ENCODE peak calls at places on chromosomes 2 and 18, in nine cellular contexts. Q is NCI-H1105 treated with DMSO at 0.1 percent for 48 hours; T is GM12864; Y is activated T-helper 1 cell treated with anti-CD3 and anti-CD28 coated beads, Interleukin-12 subunit alpha, Interleukin-12 subunit beta, Interleukin-2, Interleukin-4 antibody, amounts not matched to agents 30 ng/mL and 10 ng/mL and 1 ng/mL, durations not matched to agents 14 hours and 24 hours and 36 hours; A is NCI-H1092 treated with DMSO at 0.1 percent for 48 hours; R is NCI-H510A treated with DMSO at 0.1 percent for 48 hours; N is brain microvascular endothelial cell; O is nephron progenitor cell; U is activated naive CD4-positive, alpha-beta T cell treated with anti-CD3 and anti-CD28 coated beads, Interleukin-2, amount 10 ng/mL, durations not matched to agents 7 days and 5 days. D is an unnamed sample.

GRCh38 chr2:54560146-54560881 is 104.2 kb downstream of the SPTBN1 start:
- DNase-seq in Q (no peak), T (no peak), Y (peak), A (no peak), R (no peak), N (no peak), O (peak), U (peak), D (peak)

GRCh38 chr18:33761363-33761762 is 183.3 kb downstream of the ASXL3 start:
- DNase-seq in Q (peak), T (no peak), Y (no peak), A (no peak), R (peak), N (peak), O (no peak), U (no peak), D (no peak)

GRCh38 chr2:172943992-172944793 is 131.5 kb upstream of the MAP3K20 start:
- DNase-seq in Q (no peak), T (no peak), Y (no peak), A (no peak), R (no peak), N (no peak), O (no peak), U (no peak), D (no peak)

GRCh38 chr18:29651121-29651675 is 1391.3 kb downstream of the DSC3 start:
- DNase-seq in Q (no peak), T (no peak), Y (no peak), A (no peak), R (no peak), N (no peak), O (no peak), U (no peak), D (no peak)

GRCh38 chr2:88170472-88170892 is 336 bp downstream of the THNSL2 start:
- DNase-seq in Q (no peak), T (no peak), Y (no peak), A (no peak), R (no peak), N (peak), O (no peak), U (no peak), D (no peak)

GRCh38 chr2:102735431-102736130 is 26.2 kb upstream of the TMEM182 start:
- DNase-seq in Q (peak), T (no peak), Y (no peak), A (no peak), R (peak), N (no peak), O (peak), U (no peak), D (no peak)

GRCh38 chr2:236124182-236124581 is 44.0 kb downstream of the GBX2 start:
- DNase-seq in Q (no peak), T (no peak), Y (no peak), A (no peak), R (no peak), N (no peak), O (no peak), U (no peak), D (no peak)

GRCh38 chr18:2961828-2962227 is 51.1 kb downstream of the LPIN2 start:
- DNase-seq in Q (no peak), T (no peak), Y (no peak), A (no peak), R (peak), N (no peak), O (peak), U (peak), D (no peak)

GRCh38 chr2:4553219-4553618 is 849.8 kb downstream of the DCDC2C start:
- DNase-seq in Q (no peak), T (no peak), Y (no peak), A (no peak), R (no peak), N (no peak), O (no peak), U (no peak), D (no peak)

GRCh38 chr2:37619230-37619956 is 52.0 kb downstream of the CDC42EP3 start:
- DNase-seq in Q (no peak), T (no peak), Y (no peak), A (no peak), R (no peak), N (no peak), O (no peak), U (no peak), D (no peak)

GRCh38 chr2:23042176-23042909 is 342.6 kb upstream of the KLHL29 start:
- DNase-seq in Q (no peak), T (no peak), Y (no peak), A (no peak), R (no peak), N (no peak), O (no peak), U (no peak), D (no peak)

GRCh38 chr18:75249672-75250470 is 39.3 kb downstream of the TSHZ1 start:
- DNase-seq in Q (no peak), T (no peak), Y (no peak), A (no peak), R (no peak), N (no peak), O (no peak), U (peak), D (no peak)

GRCh38 chr2:230418341-230419016 is 2.5 kb downstream of the SP100 start:
- DNase-seq in Q (no peak), T (no peak), Y (no peak), A (no peak), R (no peak), N (peak), O (no peak), U (no peak), D (no peak)

GRCh38 chr2:17373736-17374135 is 144.5 kb downstream of the RAD51AP2 start:
- DNase-seq in Q (no peak), T (no peak), Y (no peak), A (no peak), R (no peak), N (no peak), O (no peak), U (no peak), D (no peak)